ENCODE peak calls at places on chromosomes 6 and 20, in seven cellular contexts. One of them, this sample, is unnamed.

GRCh38 chr6:157514659-157515496 is 133.9 kb downstream of the ZDHHC14 start:
- DNase-seq in activated T-cell treated with anti-CD3 and anti-CD28 coated beads for 1 hour: no peak
- DNase-seq in kidney glomerular epithelial cell: peak; percentile 68
- DNase-seq in anterior cingulate cortex: no peak
- DNase-seq in amygdala: no peak
- DNase-seq in COLO829: no peak
- DNase-seq in MCF 10A: peak; percentile 66
- DNase-seq in this sample: no peak

GRCh38 chr6:15882915-15883314 is 220.1 kb upstream of the DTNBP1 start:
- DNase-seq in activated T-cell treated with anti-CD3 and anti-CD28 coated beads for 1 hour: no peak
- DNase-seq in kidney glomerular epithelial cell: no peak
- DNase-seq in anterior cingulate cortex: no peak
- DNase-seq in amygdala: no peak
- DNase-seq in COLO829: no peak
- DNase-seq in MCF 10A: no peak
- DNase-seq in this sample: no peak

GRCh38 chr6:131958551-131959470 is 7.6 kb upstream of the CCN2 start:
- DNase-seq in activated T-cell treated with anti-CD3 and anti-CD28 coated beads for 1 hour: no peak
- DNase-seq in kidney glomerular epithelial cell: no peak
- DNase-seq in anterior cingulate cortex: no peak
- DNase-seq in amygdala: no peak
- DNase-seq in COLO829: no peak
- DNase-seq in MCF 10A: no peak
- DNase-seq in this sample: no peak

GRCh38 chr6:105120570-105120969 is 59.2 kb downstream of the POPDC3 start:
- DNase-seq in activated T-cell treated with anti-CD3 and anti-CD28 coated beads for 1 hour: no peak
- DNase-seq in kidney glomerular epithelial cell: no peak
- DNase-seq in anterior cingulate cortex: no peak
- DNase-seq in amygdala: no peak
- DNase-seq in COLO829: no peak
- DNase-seq in MCF 10A: peak; percentile 5
- DNase-seq in this sample: no peak

GRCh38 chr20:49510562-49511117 is 28.2 kb upstream of the KCNB1 start:
- DNase-seq in activated T-cell treated with anti-CD3 and anti-CD28 coated beads for 1 hour: no peak
- DNase-seq in kidney glomerular epithelial cell: peak; percentile 3
- DNase-seq in anterior cingulate cortex: no peak
- DNase-seq in amygdala: no peak
- DNase-seq in COLO829: no peak
- DNase-seq in MCF 10A: peak; percentile 20
- DNase-seq in this sample: no peak

GRCh38 chr20:50111120-50111828 is 1.7 kb downstream of the UBE2V1 start:
- DNase-seq in activated T-cell treated with anti-CD3 and anti-CD28 coated beads for 1 hour: no peak
- DNase-seq in kidney glomerular epithelial cell: peak; percentile 14
- DNase-seq in anterior cingulate cortex: no peak
- DNase-seq in amygdala: no peak
- DNase-seq in COLO829: peak; percentile 43
- DNase-seq in MCF 10A: peak; percentile 64
- DNase-seq in this sample: no peak

GRCh38 chr6:15408758-15409157 is 162.9 kb downstream of the JARID2 start:
- DNase-seq in activated T-cell treated with anti-CD3 and anti-CD28 coated beads for 1 hour: no peak
- DNase-seq in kidney glomerular epithelial cell: no peak
- DNase-seq in anterior cingulate cortex: no peak
- DNase-seq in amygdala: no peak
- DNase-seq in COLO829: no peak
- DNase-seq in MCF 10A: no peak
- DNase-seq in this sample: no peak

GRCh38 chr20:50188879-50189680 is 1.6 kb upstream of the CEBPB start:
- DNase-seq in activated T-cell treated with anti-CD3 and anti-CD28 coated beads for 1 hour: no peak
- DNase-seq in kidney glomerular epithelial cell: no peak
- DNase-seq in anterior cingulate cortex: no peak
- DNase-seq in amygdala: no peak
- DNase-seq in COLO829: no peak
- DNase-seq in MCF 10A: no peak
- DNase-seq in this sample: no peak

GRCh38 chr6:144585217-144585814 is 300.2 kb downstream of the UTRN start:
- DNase-seq in activated T-cell treated with anti-CD3 and anti-CD28 coated beads for 1 hour: no peak
- DNase-seq in kidney glomerular epithelial cell: peak; percentile 59
- DNase-seq in anterior cingulate cortex: no peak
- DNase-seq in amygdala: no peak
- DNase-seq in COLO829: no peak
- DNase-seq in MCF 10A: peak; percentile 61
- DNase-seq in this sample: no peak

GRCh38 chr6:169723200-169723909 is 945 bp downstream of the PHF10 start:
- DNase-seq in activated T-cell treated with anti-CD3 and anti-CD28 coated beads for 1 hour: peak; percentile 53
- DNase-seq in kidney glomerular epithelial cell: peak; percentile 14
- DNase-seq in anterior cingulate cortex: peak; percentile 52
- DNase-seq in amygdala: no peak
- DNase-seq in COLO829: no peak
- DNase-seq in MCF 10A: peak; percentile 56
- DNase-seq in this sample: peak; percentile 58

GRCh38 chr6:147561742-147562141 is 53.3 kb downstream of the SAMD5 start:
- DNase-seq in activated T-cell treated with anti-CD3 and anti-CD28 coated beads for 1 hour: no peak
- DNase-seq in kidney glomerular epithelial cell: no peak
- DNase-seq in anterior cingulate cortex: no peak
- DNase-seq in amygdala: no peak
- DNase-seq in COLO829: no peak
- DNase-seq in MCF 10A: no peak
- DNase-seq in this sample: no peak

GRCh38 chr6:78589426-78589825 is 277.9 kb upstream of the IRAK1BP1 start:
- DNase-seq in activated T-cell treated with anti-CD3 and anti-CD28 coated beads for 1 hour: no peak
- DNase-seq in kidney glomerular epithelial cell: no peak
- DNase-seq in anterior cingulate cortex: no peak
- DNase-seq in amygdala: no peak
- DNase-seq in COLO829: no peak
- DNase-seq in MCF 10A: no peak
- DNase-seq in this sample: no peak

GRCh38 chr6:31728767-31729514 is at the start of gene DDAH2:
- DNase-seq in activated T-cell treated with anti-CD3 and anti-CD28 coated beads for 1 hour: no peak
- DNase-seq in kidney glomerular epithelial cell: no peak
- DNase-seq in anterior cingulate cortex: no peak
- DNase-seq in amygdala: no peak
- DNase-seq in COLO829: no peak
- DNase-seq in MCF 10A: no peak
- DNase-seq in this sample: no peak

GRCh38 chr6:169097336-169098052 is 156.2 kb downstream of the THBS2 start:
- DNase-seq in activated T-cell treated with anti-CD3 and anti-CD28 coated beads for 1 hour: no peak
- DNase-seq in kidney glomerular epithelial cell: peak; percentile 88
- DNase-seq in anterior cingulate cortex: no peak
- DNase-seq in amygdala: no peak
- DNase-seq in COLO829: peak; percentile 88
- DNase-seq in MCF 10A: peak; percentile 4
- DNase-seq in this sample: no peak

GRCh38 chr6:42450314-42451145 is 1.2 kb downstream of the TRERF1 start:
- DNase-seq in activated T-cell treated with anti-CD3 and anti-CD28 coated beads for 1 hour: no peak
- DNase-seq in kidney glomerular epithelial cell: no peak
- DNase-seq in anterior cingulate cortex: no peak
- DNase-seq in amygdala: no peak
- DNase-seq in COLO829: no peak
- DNase-seq in MCF 10A: peak; percentile 18
- DNase-seq in this sample: no peak

GRCh38 chr20:11553603-11554002 is 364.1 kb upstream of the BTBD3 start:
- DNase-seq in activated T-cell treated with anti-CD3 and anti-CD28 coated beads for 1 hour: no peak
- DNase-seq in kidney glomerular epithelial cell: no peak
- DNase-seq in anterior cingulate cortex: no peak
- DNase-seq in amygdala: no peak
- DNase-seq in COLO829: peak; percentile 69
- DNase-seq in MCF 10A: peak; percentile 30
- DNase-seq in this sample: no peak

GRCh38 chr6:73800997-73801396 is 105.0 kb downstream of the CD109 start:
- DNase-seq in activated T-cell treated with anti-CD3 and anti-CD28 coated beads for 1 hour: no peak
- DNase-seq in kidney glomerular epithelial cell: no peak
- DNase-seq in anterior cingulate cortex: no peak
- DNase-seq in amygdala: no peak
- DNase-seq in COLO829: no peak
- DNase-seq in MCF 10A: no peak
- DNase-seq in this sample: no peak

GRCh38 chr20:63682384-63683139 is 13.9 kb upstream of the TNFRSF6B start:
- DNase-seq in activated T-cell treated with anti-CD3 and anti-CD28 coated beads for 1 hour: no peak
- DNase-seq in kidney glomerular epithelial cell: peak; percentile 99
- DNase-seq in anterior cingulate cortex: peak; percentile 65
- DNase-seq in amygdala: no peak
- DNase-seq in COLO829: peak; percentile 81
- DNase-seq in MCF 10A: peak; percentile 99
- DNase-seq in this sample: no peak

GRCh38 chr20:64224344-64225165 is 31.0 kb upstream of the PCMTD2 start:
- DNase-seq in activated T-cell treated with anti-CD3 and anti-CD28 coated beads for 1 hour: no peak
- DNase-seq in kidney glomerular epithelial cell: peak; percentile 83
- DNase-seq in anterior cingulate cortex: no peak
- DNase-seq in amygdala: no peak
- DNase-seq in COLO829: peak; percentile 51
- DNase-seq in MCF 10A: no peak
- DNase-seq in this sample: no peak

GRCh38 chr20:31704225-31705119 is 18.2 kb downstream of the BCL2L1 start:
- DNase-seq in activated T-cell treated with anti-CD3 and anti-CD28 coated beads for 1 hour: no peak
- DNase-seq in kidney glomerular epithelial cell: peak; percentile 95
- DNase-seq in anterior cingulate cortex: no peak
- DNase-seq in amygdala: no peak
- DNase-seq in COLO829: no peak
- DNase-seq in MCF 10A: peak; percentile 84
- DNase-seq in this sample: no peak

GRCh38 chr6:84667252-84668213 is 96.9 kb downstream of the TBX18 start:
- DNase-seq in activated T-cell treated with anti-CD3 and anti-CD28 coated beads for 1 hour: no peak
- DNase-seq in kidney glomerular epithelial cell: no peak
- DNase-seq in anterior cingulate cortex: no peak
- DNase-seq in amygdala: no peak
- DNase-seq in COLO829: no peak
- DNase-seq in MCF 10A: no peak
- DNase-seq in this sample: no peak

GRCh38 chr6:40344566-40345185 is 242.5 kb downstream of the LRFN2 start:
- DNase-seq in activated T-cell treated with anti-CD3 and anti-CD28 coated beads for 1 hour: no peak
- DNase-seq in kidney glomerular epithelial cell: no peak
- DNase-seq in anterior cingulate cortex: no peak
- DNase-seq in amygdala: no peak
- DNase-seq in COLO829: no peak
- DNase-seq in MCF 10A: no peak
- DNase-seq in this sample: no peak

GRCh38 chr20:48921883-48922867 is 664 bp downstream of the ARFGEF2 start:
- DNase-seq in activated T-cell treated with anti-CD3 and anti-CD28 coated beads for 1 hour: no peak
- DNase-seq in kidney glomerular epithelial cell: no peak
- DNase-seq in anterior cingulate cortex: no peak
- DNase-seq in amygdala: no peak
- DNase-seq in COLO829: no peak
- DNase-seq in MCF 10A: peak; percentile 48
- DNase-seq in this sample: peak; percentile 4

GRCh38 chr6:169424821-169425240 is 171.2 kb upstream of the THBS2 start:
- DNase-seq in activated T-cell treated with anti-CD3 and anti-CD28 coated beads for 1 hour: no peak
- DNase-seq in kidney glomerular epithelial cell: no peak
- DNase-seq in anterior cingulate cortex: no peak
- DNase-seq in amygdala: no peak
- DNase-seq in COLO829: no peak
- DNase-seq in MCF 10A: no peak
- DNase-seq in this sample: no peak

GRCh38 chr20:4985658-4986057 is 15.7 kb downstream of the SLC23A2 start:
- DNase-seq in activated T-cell treated with anti-CD3 and anti-CD28 coated beads for 1 hour: no peak
- DNase-seq in kidney glomerular epithelial cell: no peak
- DNase-seq in anterior cingulate cortex: no peak
- DNase-seq in amygdala: no peak
- DNase-seq in COLO829: no peak
- DNase-seq in MCF 10A: no peak
- DNase-seq in this sample: no peak

GRCh38 chr20:17938889-17939619 is 29.5 kb downstream of the SNX5 start:
- DNase-seq in activated T-cell treated with anti-CD3 and anti-CD28 coated beads for 1 hour: peak; percentile 36
- DNase-seq in kidney glomerular epithelial cell: peak; percentile 34
- DNase-seq in anterior cingulate cortex: peak; percentile 38
- DNase-seq in amygdala: no peak
- DNase-seq in COLO829: peak; percentile 86
- DNase-seq in MCF 10A: peak; percentile 57
- DNase-seq in this sample: peak; percentile 31

GRCh38 chr6:109027964-109028363 is 66.7 kb downstream of the SESN1 start:
- DNase-seq in activated T-cell treated with anti-CD3 and anti-CD28 coated beads for 1 hour: no peak
- DNase-seq in kidney glomerular epithelial cell: no peak
- DNase-seq in anterior cingulate cortex: no peak
- DNase-seq in amygdala: no peak
- DNase-seq in COLO829: no peak
- DNase-seq in MCF 10A: no peak
- DNase-seq in this sample: no peak

GRCh38 chr6:31621991-31622390 is 1.5 kb downstream of the PRRC2A start:
- DNase-seq in activated T-cell treated with anti-CD3 and anti-CD28 coated beads for 1 hour: no peak
- DNase-seq in kidney glomerular epithelial cell: no peak
- DNase-seq in anterior cingulate cortex: no peak
- DNase-seq in amygdala: no peak
- DNase-seq in COLO829: no peak
- DNase-seq in MCF 10A: no peak
- DNase-seq in this sample: no peak

GRCh38 chr6:106309024-106309423 is 16.5 kb downstream of the ATG5 start:
- DNase-seq in activated T-cell treated with anti-CD3 and anti-CD28 coated beads for 1 hour: no peak
- DNase-seq in kidney glomerular epithelial cell: no peak
- DNase-seq in anterior cingulate cortex: no peak
- DNase-seq in amygdala: no peak
- DNase-seq in COLO829: no peak
- DNase-seq in MCF 10A: no peak
- DNase-seq in this sample: no peak

GRCh38 chr6:146913842-146914562 is 290.2 kb upstream of the STXBP5 start:
- DNase-seq in activated T-cell treated with anti-CD3 and anti-CD28 coated beads for 1 hour: no peak
- DNase-seq in kidney glomerular epithelial cell: peak; percentile 100
- DNase-seq in anterior cingulate cortex: peak; percentile 7
- DNase-seq in amygdala: no peak
- DNase-seq in COLO829: peak; percentile 76
- DNase-seq in MCF 10A: peak; percentile 97
- DNase-seq in this sample: no peak

GRCh38 chr6:35298625-35299140 is 1.1 kb downstream of the DEF6 start:
- DNase-seq in activated T-cell treated with anti-CD3 and anti-CD28 coated beads for 1 hour: no peak
- DNase-seq in kidney glomerular epithelial cell: no peak
- DNase-seq in anterior cingulate cortex: no peak
- DNase-seq in amygdala: no peak
- DNase-seq in COLO829: no peak
- DNase-seq in MCF 10A: no peak
- DNase-seq in this sample: no peak

GRCh38 chr20:20368414-20369352 is 779 bp downstream of the INSM1 start:
- DNase-seq in activated T-cell treated with anti-CD3 and anti-CD28 coated beads for 1 hour: no peak
- DNase-seq in kidney glomerular epithelial cell: no peak
- DNase-seq in anterior cingulate cortex: no peak
- DNase-seq in amygdala: no peak
- DNase-seq in COLO829: no peak
- DNase-seq in MCF 10A: no peak
- DNase-seq in this sample: no peak

GRCh38 chr6:129183681-129184216 is 300.8 kb downstream of the LAMA2 start:
- DNase-seq in activated T-cell treated with anti-CD3 and anti-CD28 coated beads for 1 hour: no peak
- DNase-seq in kidney glomerular epithelial cell: no peak
- DNase-seq in anterior cingulate cortex: no peak
- DNase-seq in amygdala: no peak
- DNase-seq in COLO829: no peak
- DNase-seq in MCF 10A: peak; percentile 11
- DNase-seq in this sample: no peak

GRCh38 chr6:52502306-52503029 is 74.4 kb downstream of the TRAM2 start:
- DNase-seq in activated T-cell treated with anti-CD3 and anti-CD28 coated beads for 1 hour: no peak
- DNase-seq in kidney glomerular epithelial cell: no peak
- DNase-seq in anterior cingulate cortex: no peak
- DNase-seq in amygdala: no peak
- DNase-seq in COLO829: no peak
- DNase-seq in MCF 10A: no peak
- DNase-seq in this sample: no peak

This sample was measured in T-helper 9 cell.